ENCODE peak calls at places on chromosomes 4 and X, in eight cellular contexts. One of them, this sample, is unnamed. For H3K9me3, the result is how much of the 10 kb centered on the place peaks cover.

GRCh38 chr4:46844325-46844917 is 64.6 kb downstream of the COX7B2 start:
- DNase-seq in Peyer's patch: peak
- DNase-seq in A549: peak
- DNase-seq in endodermal cell: peak
- DNase-seq in ascending aorta: no peak
- DNase-seq in aorta: no peak
- DNase-seq in keratinocyte: no peak
- DNase-seq in neural progenitor cell: peak
- DNase-seq in this sample: no peak

GRCh38 chrX:31366076-31366475 is 294.2 kb upstream of the FTHL17 start:
- DNase-seq in Peyer's patch: no peak
- DNase-seq in A549: no peak
- DNase-seq in endodermal cell: no peak
- DNase-seq in ascending aorta: no peak
- DNase-seq in aorta: no peak
- DNase-seq in keratinocyte: no peak
- DNase-seq in neural progenitor cell: no peak
- DNase-seq in this sample: no peak

GRCh38 chr4:52421811-52422213 is 237.3 kb downstream of the USP46 start:
- DNase-seq in Peyer's patch: no peak
- DNase-seq in A549: no peak
- DNase-seq in endodermal cell: no peak
- DNase-seq in ascending aorta: no peak
- DNase-seq in aorta: no peak
- DNase-seq in keratinocyte: no peak
- DNase-seq in neural progenitor cell: no peak
- DNase-seq in this sample: no peak

GRCh38 chrX:12970691-12971202 is 4.2 kb upstream of the TMSB4X start:
- DNase-seq in Peyer's patch: peak
- DNase-seq in A549: no peak
- DNase-seq in endodermal cell: peak
- DNase-seq in ascending aorta: peak
- DNase-seq in aorta: no peak
- DNase-seq in keratinocyte: no peak
- DNase-seq in neural progenitor cell: peak
- DNase-seq in this sample: peak

GRCh38 chrX:31580726-31581125 is 508.9 kb upstream of the FTHL17 start:
- DNase-seq in Peyer's patch: no peak
- DNase-seq in A549: no peak
- DNase-seq in endodermal cell: no peak
- DNase-seq in ascending aorta: no peak
- DNase-seq in aorta: no peak
- DNase-seq in keratinocyte: peak
- DNase-seq in neural progenitor cell: peak
- DNase-seq in this sample: no peak

GRCh38 chrX:133005038-133005437 is 46.6 kb upstream of the HS6ST2 start:
- DNase-seq in Peyer's patch: no peak
- DNase-seq in A549: no peak
- DNase-seq in endodermal cell: peak
- DNase-seq in ascending aorta: no peak
- DNase-seq in aorta: no peak
- DNase-seq in keratinocyte: no peak
- DNase-seq in neural progenitor cell: peak
- DNase-seq in this sample: no peak

GRCh38 chr4:88661724-88662123 is 35.9 kb downstream of the NAP1L5 start:
- DNase-seq in Peyer's patch: no peak
- DNase-seq in A549: peak
- DNase-seq in endodermal cell: no peak
- DNase-seq in ascending aorta: no peak
- DNase-seq in aorta: no peak
- DNase-seq in keratinocyte: no peak
- DNase-seq in neural progenitor cell: no peak
- DNase-seq in this sample: no peak

GRCh38 chr4:34619531-34620109 is 1624.7 kb downstream of the ARAP2 start:
- DNase-seq in Peyer's patch: no peak
- DNase-seq in A549: peak
- DNase-seq in endodermal cell: no peak
- DNase-seq in ascending aorta: no peak
- DNase-seq in aorta: no peak
- DNase-seq in keratinocyte: no peak
- DNase-seq in neural progenitor cell: no peak
- DNase-seq in this sample: no peak

GRCh38 chrX:57918750-57919436 is 8.6 kb upstream of the ZXDA start:
- DNase-seq in Peyer's patch: no peak
- DNase-seq in A549: peak
- DNase-seq in endodermal cell: peak
- DNase-seq in ascending aorta: no peak
- DNase-seq in aorta: peak
- DNase-seq in keratinocyte: no peak
- DNase-seq in neural progenitor cell: no peak
- DNase-seq in this sample: no peak

GRCh38 chrX:24020280-24020876 is 6.6 kb downstream of the KLHL15 start:
- DNase-seq in Peyer's patch: no peak
- DNase-seq in A549: no peak
- DNase-seq in endodermal cell: no peak
- DNase-seq in ascending aorta: no peak
- DNase-seq in aorta: no peak
- DNase-seq in keratinocyte: no peak
- DNase-seq in neural progenitor cell: no peak
- DNase-seq in this sample: no peak

GRCh38 chrX:126448681-126449080 is 103.9 kb downstream of the DCAF12L1 start:
- DNase-seq in Peyer's patch: no peak
- DNase-seq in A549: no peak
- DNase-seq in endodermal cell: no peak
- DNase-seq in ascending aorta: no peak
- DNase-seq in aorta: no peak
- DNase-seq in keratinocyte: no peak
- DNase-seq in neural progenitor cell: no peak
- DNase-seq in this sample: no peak

GRCh38 chr4:109848501-109848900 is 594 bp downstream of the LRIT3 start:
- DNase-seq in Peyer's patch: no peak
- DNase-seq in A549: no peak
- DNase-seq in endodermal cell: no peak
- DNase-seq in ascending aorta: no peak
- DNase-seq in aorta: no peak
- DNase-seq in keratinocyte: no peak
- DNase-seq in neural progenitor cell: peak
- DNase-seq in this sample: no peak

GRCh38 chrX:42694260-42694815 is 83.6 kb downstream of the PPP1R2C start:
- DNase-seq in Peyer's patch: no peak
- DNase-seq in A549: peak
- DNase-seq in endodermal cell: no peak
- DNase-seq in ascending aorta: no peak
- DNase-seq in aorta: no peak
- DNase-seq in keratinocyte: no peak
- DNase-seq in neural progenitor cell: no peak
- DNase-seq in this sample: no peak

GRCh38 chr4:75892508-75892907 is 9.7 kb downstream of the PPEF2 start:
- DNase-seq in Peyer's patch: no peak
- DNase-seq in A549: peak
- DNase-seq in endodermal cell: peak
- DNase-seq in ascending aorta: no peak
- DNase-seq in aorta: no peak
- DNase-seq in keratinocyte: no peak
- DNase-seq in neural progenitor cell: peak
- DNase-seq in this sample: no peak

GRCh38 chrX:13101439-13102139 is 57.2 kb upstream of the FAM9C start:
- DNase-seq in Peyer's patch: peak
- DNase-seq in A549: peak
- DNase-seq in endodermal cell: no peak
- DNase-seq in ascending aorta: peak
- DNase-seq in aorta: peak
- DNase-seq in keratinocyte: peak
- DNase-seq in neural progenitor cell: no peak
- DNase-seq in this sample: no peak

GRCh38 chr4:98786866-98787265 is 128.5 kb upstream of the TSPAN5 start:
- DNase-seq in Peyer's patch: no peak
- DNase-seq in A549: peak
- DNase-seq in endodermal cell: no peak
- DNase-seq in ascending aorta: no peak
- DNase-seq in aorta: no peak
- DNase-seq in keratinocyte: no peak
- DNase-seq in neural progenitor cell: no peak
- DNase-seq in this sample: no peak

GRCh38 chr4:148443550-148444295 is 1.5 kb upstream of the NR3C2 start:
- DNase-seq in Peyer's patch: peak
- DNase-seq in A549: no peak
- DNase-seq in endodermal cell: peak
- DNase-seq in ascending aorta: peak
- DNase-seq in aorta: peak
- DNase-seq in keratinocyte: no peak
- DNase-seq in neural progenitor cell: peak
- DNase-seq in this sample: peak

GRCh38 chrX:115588180-115588579 is 27.2 kb downstream of the PLS3 start:
- DNase-seq in Peyer's patch: no peak
- DNase-seq in A549: no peak
- DNase-seq in endodermal cell: no peak
- DNase-seq in ascending aorta: no peak
- DNase-seq in aorta: no peak
- DNase-seq in keratinocyte: no peak
- DNase-seq in neural progenitor cell: no peak
- DNase-seq in this sample: no peak

GRCh38 chr4:188918787-188919186 is 779.5 kb downstream of the TRIML1 start:
- DNase-seq in Peyer's patch: no peak
- DNase-seq in A549: no peak
- DNase-seq in endodermal cell: no peak
- DNase-seq in ascending aorta: no peak
- DNase-seq in aorta: no peak
- DNase-seq in keratinocyte: no peak
- DNase-seq in neural progenitor cell: no peak
- DNase-seq in this sample: no peak

GRCh38 chr4:188911199-188911598 is 772.0 kb downstream of the TRIML1 start:
- DNase-seq in Peyer's patch: no peak
- DNase-seq in A549: no peak
- DNase-seq in endodermal cell: no peak
- DNase-seq in ascending aorta: no peak
- DNase-seq in aorta: no peak
- DNase-seq in keratinocyte: no peak
- DNase-seq in neural progenitor cell: no peak
- DNase-seq in this sample: no peak

GRCh38 chr4:188911707-188912106 is 772.5 kb downstream of the TRIML1 start:
- DNase-seq in Peyer's patch: no peak
- DNase-seq in A549: no peak
- DNase-seq in endodermal cell: no peak
- DNase-seq in ascending aorta: no peak
- DNase-seq in aorta: no peak
- DNase-seq in keratinocyte: no peak
- DNase-seq in neural progenitor cell: no peak
- DNase-seq in this sample: no peak

GRCh38 chr4:188915175-188915574 is 775.9 kb downstream of the TRIML1 start:
- DNase-seq in Peyer's patch: no peak
- DNase-seq in A549: no peak
- DNase-seq in endodermal cell: no peak
- DNase-seq in ascending aorta: no peak
- DNase-seq in aorta: no peak
- DNase-seq in keratinocyte: no peak
- DNase-seq in neural progenitor cell: no peak
- DNase-seq in this sample: no peak
- H3K9me3 ChIP-seq in Peyer's patch: under half
- H3K9me3 ChIP-seq in A549: under half
- H3K9me3 ChIP-seq in endodermal cell: under half
- H3K9me3 ChIP-seq in ascending aorta: under half
- H3K9me3 ChIP-seq in aorta: under half
- H3K9me3 ChIP-seq in keratinocyte: under half
- H3K9me3 ChIP-seq in neural progenitor cell: under half
- H3K9me3 ChIP-seq in this sample: under half

DNA sequence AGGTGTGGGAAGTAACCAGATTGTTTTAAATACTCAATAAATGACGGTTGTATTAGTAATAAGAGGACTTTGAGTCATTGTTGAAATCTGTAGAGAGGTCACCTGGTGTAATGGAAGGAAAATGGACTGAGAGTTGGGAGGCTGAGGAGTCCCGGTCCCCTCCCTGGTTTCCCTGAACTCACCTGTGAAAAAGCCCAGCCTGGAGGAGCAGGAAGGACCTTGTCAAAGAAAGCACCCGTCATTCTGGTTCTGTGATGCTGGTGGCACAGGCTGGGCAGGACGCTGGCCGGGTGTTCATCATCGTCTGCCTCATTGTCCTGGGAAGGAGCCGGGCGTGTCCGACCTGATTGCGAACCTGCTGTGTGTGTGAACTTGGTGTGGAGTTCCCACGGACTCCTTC is 70.8 kb downstream of the SORCS2 start:
- DNase-seq in Peyer's patch: no peak
- DNase-seq in A549: peak
- DNase-seq in endodermal cell: no peak
- DNase-seq in ascending aorta: no peak
- DNase-seq in aorta: no peak
- DNase-seq in keratinocyte: no peak
- DNase-seq in neural progenitor cell: no peak
- DNase-seq in this sample: no peak
- H3K9me3 ChIP-seq in Peyer's patch: under half
- H3K9me3 ChIP-seq in A549: under half
- H3K9me3 ChIP-seq in endodermal cell: under half
- H3K9me3 ChIP-seq in ascending aorta: under half
- H3K9me3 ChIP-seq in aorta: under half
- H3K9me3 ChIP-seq in keratinocyte: under half
- H3K9me3 ChIP-seq in neural progenitor cell: under half
- H3K9me3 ChIP-seq in this sample: under half

DNA sequence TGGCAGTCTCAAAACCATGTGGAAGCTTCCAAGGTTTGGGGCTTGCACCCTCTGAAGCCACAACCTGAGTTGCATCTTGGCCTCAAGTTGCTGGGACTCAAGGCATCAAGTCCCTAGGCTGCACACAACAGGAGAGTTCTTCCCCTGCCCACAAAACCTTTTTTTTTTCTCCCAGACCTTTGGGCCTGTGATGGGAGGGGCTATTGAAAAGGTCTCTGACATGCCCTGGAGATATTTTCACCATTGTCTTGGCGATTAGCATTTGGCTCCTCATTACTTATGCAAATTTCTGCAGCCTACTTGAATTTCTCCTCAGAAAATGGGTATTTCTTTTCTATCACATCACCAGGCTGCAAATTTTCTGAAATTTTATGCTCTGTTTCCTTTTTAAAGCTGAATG is 349.5 kb upstream of the EDA2R start:
- DNase-seq in Peyer's patch: no peak
- DNase-seq in A549: no peak
- DNase-seq in endodermal cell: no peak
- DNase-seq in ascending aorta: no peak
- DNase-seq in aorta: no peak
- DNase-seq in keratinocyte: no peak
- DNase-seq in neural progenitor cell: no peak
- DNase-seq in this sample: no peak
- H3K9me3 ChIP-seq in Peyer's patch: under half
- H3K9me3 ChIP-seq in A549: under half
- H3K9me3 ChIP-seq in endodermal cell: under half
- H3K9me3 ChIP-seq in ascending aorta: under half
- H3K9me3 ChIP-seq in aorta: under half
- H3K9me3 ChIP-seq in keratinocyte: under half
- H3K9me3 ChIP-seq in neural progenitor cell: under half
- H3K9me3 ChIP-seq in this sample: under half

GRCh38 chrX:5042563-5042962 is 1186.1 kb downstream of the NLGN4X start:
- DNase-seq in Peyer's patch: no peak
- DNase-seq in A549: no peak
- DNase-seq in endodermal cell: no peak
- DNase-seq in ascending aorta: no peak
- DNase-seq in aorta: no peak
- DNase-seq in keratinocyte: no peak
- DNase-seq in neural progenitor cell: no peak
- DNase-seq in this sample: no peak
- H3K9me3 ChIP-seq in Peyer's patch: under half
- H3K9me3 ChIP-seq in A549: under half
- H3K9me3 ChIP-seq in endodermal cell: under half
- H3K9me3 ChIP-seq in ascending aorta: under half
- H3K9me3 ChIP-seq in aorta: under half
- H3K9me3 ChIP-seq in keratinocyte: under half
- H3K9me3 ChIP-seq in neural progenitor cell: under half
- H3K9me3 ChIP-seq in this sample: under half

This sample was measured in T-helper 17 cell.